ENCODE peak calls at places on chromosomes 7 and 10, in ten cellular contexts. R is brain microvascular endothelial cell, V is Calu3, P is epithelial cell of esophagus, T is endothelial cell, Q is kidney, L is PC-9, U is OCI-LY7, Y is psoas muscle, J is neural crest cell. C is an unnamed sample.

GRCh38 chr7:141701489-141702046 is 398 bp downstream of the DENND11 start:
- DNase-seq in R (no peak), V (peak), P (peak), T (peak), Q (peak), L (peak), U (peak), Y (peak), J (peak), C (peak)

GRCh38 chr10:43671659-43672555 is 23.2 kb upstream of the ZNF32 start:
- DNase-seq in R (peak), V (peak), P (peak), T (peak), Q (peak), L (peak), U (peak), Y (peak), J (peak), C (peak)

GRCh38 chr10:103598654-103599115 is 105.2 kb downstream of the NEURL1 start:
- DNase-seq in R (peak), V (peak), P (peak), T (peak), Q (no peak), L (peak), U (peak), Y (peak), J (peak), C (peak)

GRCh38 chr10:43212043-43212721 is 54.7 kb downstream of the RASGEF1A start:
- DNase-seq in R (no peak), V (no peak), P (peak), T (no peak), Q (peak), L (no peak), U (no peak), Y (peak), J (no peak), C (no peak)

GRCh38 chr10:68406815-68407585 is at the start of gene RUFY2:
- DNase-seq in R (peak), V (peak), P (peak), T (peak), Q (peak), L (peak), U (peak), Y (peak), J (peak), C (peak)

GRCh38 chr10:48444266-48444665 is 137.8 kb downstream of the MAPK8 start:
- DNase-seq in R (peak), V (no peak), P (peak), T (no peak), Q (no peak), L (no peak), U (peak), Y (no peak), J (no peak), C (no peak)

GRCh38 chr10:120453886-120454285 is 3.1 kb upstream of the PLPP4 start:
- DNase-seq in R (no peak), V (no peak), P (no peak), T (no peak), Q (no peak), L (no peak), U (no peak), Y (no peak), J (no peak), C (no peak)

GRCh38 chr10:110459600-110459999 is 38.1 kb upstream of the DUSP5 start:
- DNase-seq in R (no peak), V (no peak), P (no peak), T (no peak), Q (no peak), L (no peak), U (peak), Y (no peak), J (no peak), C (no peak)

GRCh38 chr10:130689743-130690626 is 553.8 kb downstream of the GLRX3 start:
- DNase-seq in R (no peak), V (no peak), P (no peak), T (no peak), Q (no peak), L (no peak), U (no peak), Y (no peak), J (no peak), C (no peak)

GRCh38 chr10:73650537-73651331 is 5.1 kb downstream of the SYNPO2L start:
- DNase-seq in R (peak), V (no peak), P (peak), T (no peak), Q (no peak), L (no peak), U (no peak), Y (peak), J (no peak), C (peak)

GRCh38 chr7:22712999-22713398 is 14.0 kb upstream of the IL6 start:
- DNase-seq in R (no peak), V (no peak), P (no peak), T (no peak), Q (no peak), L (no peak), U (no peak), Y (no peak), J (no peak), C (no peak)

GRCh38 chr10:52368725-52369124 is 54.6 kb downstream of the DKK1 start:
- DNase-seq in R (no peak), V (no peak), P (peak), T (no peak), Q (no peak), L (no peak), U (no peak), Y (no peak), J (no peak), C (no peak)
- TF ChIP-seq CTCF in R (no peak), V (no peak), P (no peak), T (no peak), Q (no peak), L (no peak), U (no peak), Y (no peak), J (no peak), C (no peak)

GRCh38 chr7:124275411-124275810 is 242.5 kb upstream of the TMEM229A start:
- DNase-seq in R (no peak), V (no peak), P (no peak), T (no peak), Q (no peak), L (no peak), U (no peak), Y (no peak), J (no peak), C (no peak)

DNA sequence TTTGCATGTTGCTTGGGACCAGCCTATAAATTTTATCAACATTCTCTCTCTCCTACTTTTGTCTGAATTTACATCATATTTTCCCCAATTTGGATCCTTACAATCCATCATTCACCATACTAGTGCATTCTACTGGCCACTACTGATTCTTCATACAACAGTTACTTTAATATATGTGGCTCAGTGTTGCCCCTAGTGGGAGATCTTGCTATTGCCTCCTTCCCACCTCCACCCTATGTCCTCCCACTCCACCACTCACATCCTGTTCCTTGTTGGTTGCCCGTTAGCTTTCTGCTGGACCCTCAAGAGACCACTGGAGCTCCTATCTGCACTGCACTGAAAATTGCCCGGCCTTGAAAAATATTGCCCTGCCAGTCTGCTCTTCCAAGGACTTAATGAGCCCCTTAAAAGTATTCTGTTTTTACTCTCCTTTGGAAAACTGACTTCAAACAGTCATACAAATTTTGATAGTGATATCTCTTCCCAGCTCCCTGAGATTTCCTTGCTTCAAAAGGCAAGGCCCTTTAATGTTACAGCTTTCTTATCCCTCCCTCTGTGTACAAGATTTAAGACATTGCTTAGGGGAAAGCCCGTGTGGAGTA is 243.2 kb upstream of the TMEM229A start:
- DNase-seq in R (peak), V (peak), P (peak), T (peak), Q (no peak), L (peak), U (peak), Y (no peak), J (peak), C (peak)
- TF ChIP-seq CTCF in R (peak), V (peak), P (peak), T (peak), Q (peak), L (peak), U (peak), Y (no peak), J (peak), C (peak)

DNA sequence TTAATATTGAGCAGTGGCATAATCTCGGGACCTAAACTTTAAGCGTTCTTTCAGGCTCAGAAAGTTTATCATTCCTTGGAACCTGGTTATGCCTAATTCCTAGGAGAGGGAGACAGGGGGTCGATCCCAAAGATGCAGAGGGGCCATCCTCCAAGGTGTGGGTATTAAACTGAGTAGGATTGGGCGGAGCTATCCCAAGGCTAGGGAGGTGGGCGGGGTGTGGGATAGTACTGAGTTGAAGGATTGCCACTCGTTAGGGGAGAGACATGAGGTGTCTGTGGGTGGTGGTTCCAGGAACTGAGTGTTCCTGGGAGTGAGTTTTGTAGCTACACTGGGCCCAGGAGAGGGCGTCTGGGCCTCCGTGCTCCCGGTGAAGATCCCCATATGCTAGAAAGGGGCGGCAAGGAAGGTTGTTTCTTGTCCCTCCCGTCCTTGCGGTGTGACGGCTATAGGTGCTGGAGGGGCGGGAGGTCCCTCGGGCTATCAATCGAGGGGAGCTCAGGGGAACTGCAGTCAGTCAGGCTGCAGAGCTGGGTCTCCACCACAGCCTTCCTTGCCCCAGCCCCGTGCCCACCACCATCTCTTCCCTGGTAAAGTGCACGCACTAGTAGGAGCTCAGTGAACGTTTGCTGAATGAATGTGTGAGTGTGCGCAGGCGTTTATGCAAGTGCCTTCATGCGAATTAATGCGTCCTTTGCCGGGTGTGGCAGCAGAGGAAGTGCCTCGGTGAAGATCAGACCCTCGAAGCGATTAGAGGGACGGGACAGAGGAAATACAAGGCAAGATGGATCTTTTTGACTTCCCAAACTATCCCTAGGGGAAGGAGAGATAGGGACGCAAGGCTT is 3.0 kb upstream of the HMX2 start:
- DNase-seq in R (no peak), V (no peak), P (no peak), T (no peak), Q (no peak), L (no peak), U (no peak), Y (no peak), J (no peak), C (peak)
- TF ChIP-seq CTCF in R (peak), V (no peak), P (peak), T (no peak), Q (no peak), L (no peak), U (peak), Y (no peak), J (no peak), C (peak)

GRCh38 chr7:4641091-4641666 is 40.9 kb upstream of the FOXK1 start:
- DNase-seq in R (no peak), V (no peak), P (no peak), T (no peak), Q (no peak), L (no peak), U (no peak), Y (no peak), J (no peak), C (no peak)
- TF ChIP-seq CTCF in R (peak), V (no peak), P (no peak), T (no peak), Q (no peak), L (no peak), U (peak), Y (no peak), J (no peak), C (no peak)

GRCh38 chr10:71288461-71288860 is 30.6 kb upstream of the SLC29A3 start:
- DNase-seq in R (no peak), V (no peak), P (no peak), T (no peak), Q (no peak), L (no peak), U (no peak), Y (no peak), J (no peak), C (no peak)

GRCh38 chr10:71287456-71287855 is 31.6 kb upstream of the SLC29A3 start:
- DNase-seq in R (no peak), V (no peak), P (no peak), T (no peak), Q (no peak), L (no peak), U (no peak), Y (no peak), J (no peak), C (no peak)

GRCh38 chr10:71285180-71285545 is 33.9 kb upstream of the SLC29A3 start:
- DNase-seq in R (no peak), V (peak), P (peak), T (peak), Q (no peak), L (peak), U (peak), Y (peak), J (peak), C (peak)

GRCh38 chr10:71285986-71286385 is 33.1 kb upstream of the SLC29A3 start:
- DNase-seq in R (no peak), V (no peak), P (no peak), T (no peak), Q (no peak), L (no peak), U (no peak), Y (no peak), J (no peak), C (no peak)

GRCh38 chr10:71286521-71287294 is 32.4 kb upstream of the SLC29A3 start:
- DNase-seq in R (no peak), V (no peak), P (no peak), T (no peak), Q (no peak), L (no peak), U (no peak), Y (no peak), J (no peak), C (no peak)
- TF ChIP-seq CTCF in R (no peak), V (no peak), P (no peak), T (no peak), Q (no peak), L (no peak), U (no peak), Y (no peak), J (no peak), C (no peak)

C was measured in GM20000.